ENCODE peak calls at places on chromosomes 13 and 19, in four cellular contexts. M is GM12891, J is GM12878, U is H1. E is an unnamed sample.

GRCh38 chr19:8308891-8309291 is 733 bp upstream of the CD320 start:
- DNase-seq in M (no peak), J (no peak), U (no peak), E (no peak)

GRCh38 chr19:5186293-5187050 is 154.1 kb downstream of the PTPRS start:
- DNase-seq in M (no peak), J (no peak), U (no peak), E (no peak)

GRCh38 chr19:4064551-4065260 is 2.0 kb downstream of the ZBTB7A start:
- DNase-seq in M (no peak), J (no peak), U (no peak), E (no peak)

GRCh38 chr19:8360196-8360595 is 3.8 kb upstream of the ANGPTL4 start:
- DNase-seq in M (no peak), J (no peak), U (no peak), E (no peak)

GRCh38 chr19:41918095-41918494 is 10.2 kb downstream of the ERFL start:
- DNase-seq in M (no peak), J (no peak), U (no peak), E (no peak)

GRCh38 chr13:24557121-24557520 is 44.5 kb upstream of the PARP4 start:
- DNase-seq in M (no peak), J (no peak), U (no peak), E (no peak)

GRCh38 chr13:51494151-51494550 is 41.3 kb upstream of the INTS6 start:
- DNase-seq in M (no peak), J (no peak), U (no peak), E (no peak)

GRCh38 chr13:51148952-51149573 is 38.0 kb upstream of the C13orf42 start:
- DNase-seq in M (no peak), J (no peak), U (no peak), E (no peak)

GRCh38 chr13:111984349-111984748 is 82.6 kb upstream of the SOX1 start:
- DNase-seq in M (no peak), J (no peak), U (no peak), E (no peak)

GRCh38 chr19:50050406-50051223 is 24.8 kb downstream of the ZNF473 start:
- DNase-seq in M (peak; percentile 56), J (peak; percentile 23), U (peak; percentile 63), E (peak; percentile 34)

GRCh38 chr19:54893406-54893805 is 12.5 kb upstream of the NCR1 start:
- DNase-seq in M (no peak), J (no peak), U (peak; percentile 76), E (no peak)

GRCh38 chr13:76845367-76845766 is 40.8 kb downstream of the KCTD12 start:
- DNase-seq in M (no peak), J (no peak), U (no peak), E (no peak)

GRCh38 chr13:52010890-52011689 is at the start of gene ATP7B:
- DNase-seq in M (peak; percentile 12), J (no peak), U (peak; percentile 82), E (peak; percentile 24)

GRCh38 chr13:110073982-110074381 is 233.0 kb downstream of the COL4A1 start:
- DNase-seq in M (no peak), J (no peak), U (no peak), E (no peak)

GRCh38 chr13:44003481-44003880 is 123.8 kb downstream of the LACC1 start:
- DNase-seq in M (no peak), J (no peak), U (no peak), E (no peak)

GRCh38 chr13:68050746-68051145 is 820.6 kb upstream of the PCDH9 start:
- DNase-seq in M (no peak), J (no peak), U (no peak), E (no peak)

GRCh38 chr19:49637865-49638350 is 2.0 kb downstream of the RRAS start:
- DNase-seq in M (no peak), J (no peak), U (peak; percentile 82), E (no peak)

GRCh38 chr19:18377026-18377425 is 8.9 kb upstream of the GDF15 start:
- DNase-seq in M (no peak), J (no peak), U (no peak), E (no peak)

GRCh38 chr13:53784331-53784730 is 755.7 kb downstream of the OLFM4 start:
- DNase-seq in M (no peak), J (no peak), U (no peak), E (no peak)

GRCh38 chr19:5719274-5719960 is 529 bp downstream of the LONP1 start:
- DNase-seq in M (no peak), J (no peak), U (peak; percentile 49), E (no peak)

GRCh38 chr19:18063463-18063862 is 23.3 kb downstream of the IL12RB1 start:
- DNase-seq in M (no peak), J (no peak), U (peak; percentile 71), E (no peak)

GRCh38 chr19:13860679-13861391 is 16.1 kb upstream of the NANOS3 start:
- DNase-seq in M (no peak), J (no peak), U (no peak), E (no peak)

GRCh38 chr19:52991484-52991883 is 22.2 kb upstream of the ERVV-1 start:
- DNase-seq in M (no peak), J (no peak), U (no peak), E (no peak)

GRCh38 chr19:39021063-39021462 is 11.3 kb downstream of the FBXO27 start:
- DNase-seq in M (no peak), J (peak; percentile 48), U (no peak), E (no peak)

GRCh38 chr19:39030854-39031367 is 1.4 kb downstream of the FBXO27 start:
- DNase-seq in M (no peak), J (no peak), U (no peak), E (no peak)

GRCh38 chr19:39024875-39025641 is 7.3 kb downstream of the FBXO27 start:
- DNase-seq in M (no peak), J (no peak), U (no peak), E (no peak)
- TF ChIP-seq POLR2AphosphoS5 in M (no peak), J (no peak), U (no peak), E (no peak)

GRCh38 chr19:35545001-35545854 is at the start of gene TMEM147:
- DNase-seq in M (peak; percentile 100), J (no peak), U (peak; percentile 95), E (peak; percentile 100)
- TF ChIP-seq POLR2A in M (no peak), J (peak; percentile 93), U (peak; percentile 88), E (peak; percentile 85)

GRCh38 chr13:64088491-64088890 is 2672.8 kb upstream of the PCDH20 start:
- DNase-seq in M (no peak), J (no peak), U (no peak), E (no peak)
- TF ChIP-seq TAF1 in M (no peak), J (no peak), U (no peak), E (no peak)

GRCh38 chr19:12721656-12722565 is 1.8 kb downstream of the TNPO2 start:
- DNase-seq in M (peak; percentile 75), J (no peak), U (peak; percentile 72), E (peak; percentile 76)
- TF ChIP-seq POLR2AphosphoS5 in M (peak; percentile 59), J (peak; percentile 32), U (no peak), E (no peak)

GRCh38 chr13:26326562-26326961 is 72.6 kb downstream of the CDK8 start:
- DNase-seq in M (no peak), J (no peak), U (no peak), E (no peak)
- TF ChIP-seq POLR2A in M (no peak), J (no peak), U (no peak), E (no peak)

GRCh38 chr13:113645329-113645728 is 12.7 kb downstream of the ATP4B start:
- DNase-seq in M (no peak), J (no peak), U (no peak), E (no peak)
- TF ChIP-seq TAF1 in M (no peak), J (no peak), U (no peak), E (no peak)

DNA sequence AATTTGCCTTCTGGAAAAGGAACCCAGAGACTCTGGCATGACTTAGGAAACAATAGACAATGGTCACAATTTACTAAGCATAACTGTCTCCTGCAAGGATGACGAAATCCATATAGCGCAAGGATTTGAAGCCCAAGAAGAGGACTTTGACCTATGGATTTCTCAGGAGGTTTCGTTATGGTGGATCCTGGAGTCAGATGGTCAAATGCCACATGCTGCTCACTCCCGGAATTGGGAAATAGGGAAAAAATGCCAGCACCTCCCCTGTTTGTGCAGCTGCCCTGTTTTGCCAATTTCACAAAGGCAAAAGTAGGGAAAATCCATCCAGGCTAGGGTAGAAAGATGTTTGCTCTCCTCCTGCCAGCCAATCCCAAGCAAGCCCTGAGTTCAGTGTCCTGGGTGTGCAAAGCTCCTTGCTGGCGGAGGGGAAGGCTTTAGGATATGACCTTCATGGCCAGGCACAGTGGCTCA is 23.4 kb downstream of the RDH8 start:
- DNase-seq in M (no peak), J (no peak), U (no peak), E (no peak)
- TF ChIP-seq POLR2AphosphoS5 in M (no peak), J (no peak), U (no peak), E (no peak)